ENCODE peak calls at places on chromosomes 5 and 9, in eight cellular contexts. Y is endodermal cell, H is fibroblast of the aortic adventitia, E is stomach, A is GM23248, V is suprapubic skin, I is heart left ventricle, T is right lobe of liver. M is an unnamed sample.

GRCh38 chr5:5616247-5616895 is 193.9 kb downstream of the ICE1 start:
- DNase-seq in A (no peak), I (no peak), H (no peak), E (no peak), V (no peak), T (no peak), Y (no peak), M (no peak)

GRCh38 chr9:7374966-7375650 is 424.5 kb downstream of the DMAC1 start:
- DNase-seq in H (no peak), V (no peak), A (no peak), E (no peak), I (no peak), Y (no peak), T (no peak), M (no peak)

GRCh38 chr9:70586506-70586905 is 172.0 kb upstream of the KLF9 start:
- DNase-seq in T (no peak), A (peak), Y (no peak), E (no peak), I (no peak), H (no peak), V (no peak), M (no peak)

GRCh38 chr5:113190347-113190746 is 213.7 kb downstream of the DCP2 start:
- DNase-seq in H (peak), T (no peak), E (no peak), A (peak), I (no peak), V (no peak), Y (no peak), M (no peak)

GRCh38 chr9:125407974-125408900 is 146.6 kb downstream of the GAPVD1 start:
- DNase-seq in T (peak), E (peak), I (peak), H (peak), Y (peak), A (peak), V (peak), M (peak)

GRCh38 chr5:100900796-100901731 is 2.0 kb downstream of the ST8SIA4 start:
- DNase-seq in Y (peak), V (peak), T (peak), H (peak), A (peak), E (peak), I (peak), M (peak)

GRCh38 chr5:77638204-77638762 is at the start of gene OTP:
- DNase-seq in V (no peak), H (no peak), T (no peak), I (no peak), Y (no peak), E (no peak), A (no peak), M (no peak)

GRCh38 chr5:159504857-159505304 is 174.6 kb upstream of the IL12B start:
- DNase-seq in E (no peak), V (no peak), T (no peak), I (no peak), A (peak), Y (no peak), H (peak), M (no peak)

GRCh38 chr5:66238435-66238834 is 94.3 kb downstream of the SREK1 start:
- DNase-seq in V (no peak), I (no peak), H (no peak), Y (no peak), T (no peak), E (no peak), A (no peak), M (no peak)

GRCh38 chr9:21317956-21318923 is 13.1 kb upstream of the IFNA5 start:
- DNase-seq in A (peak), I (no peak), H (peak), V (no peak), Y (peak), T (no peak), E (peak), M (no peak)

GRCh38 chr5:149224282-149224681 is 47.4 kb upstream of the AFAP1L1 start:
- DNase-seq in Y (no peak), E (no peak), V (no peak), A (no peak), I (peak), T (no peak), H (no peak), M (no peak)

GRCh38 chr5:1052641-1053390 is 44.2 kb downstream of the NKD2 start:
- DNase-seq in E (no peak), Y (no peak), V (no peak), A (no peak), I (peak), T (peak), H (no peak), M (peak)

GRCh38 chr5:17096975-17097695 is 120.3 kb upstream of the BASP1 start:
- DNase-seq in Y (peak), H (no peak), I (no peak), T (no peak), A (no peak), V (no peak), E (no peak), M (no peak)

GRCh38 chr5:143889986-143890385 is 78.0 kb downstream of the HMHB1 start:
- DNase-seq in H (peak), I (no peak), E (no peak), V (no peak), A (peak), T (no peak), Y (no peak), M (no peak)

GRCh38 chr5:58258984-58259684 is 200.8 kb downstream of the PLK2 start:
- DNase-seq in V (no peak), H (no peak), I (no peak), E (no peak), T (no peak), Y (no peak), A (no peak), M (no peak)

GRCh38 chr5:123705741-123706140 is 193.8 kb downstream of the CSNK1G3 start:
- DNase-seq in H (peak), I (no peak), V (no peak), Y (no peak), A (peak), E (no peak), T (no peak), M (no peak)

GRCh38 chr5:68436686-68437520 is 221.3 kb downstream of the PIK3R1 start:
- DNase-seq in T (no peak), I (no peak), V (no peak), Y (no peak), E (no peak), H (no peak), A (no peak), M (no peak)

GRCh38 chr5:6328173-6328572 is 50.2 kb downstream of the MED10 start:
- DNase-seq in V (no peak), H (peak), A (peak), E (no peak), I (no peak), Y (peak), T (no peak), M (no peak)

GRCh38 chr5:78569441-78569840 is 79.1 kb downstream of the LHFPL2 start:
- DNase-seq in T (no peak), H (peak), V (no peak), Y (no peak), E (peak), A (peak), I (no peak), M (no peak)

GRCh38 chr9:70924905-70925547 is 196.4 kb downstream of the TRPM3 start:
- DNase-seq in H (peak), Y (peak), A (peak), I (no peak), V (no peak), E (peak), T (no peak), M (no peak)

GRCh38 chr9:113369583-113370140 is 7.1 kb downstream of the HDHD3 start:
- DNase-seq in V (no peak), I (no peak), T (peak), H (no peak), Y (no peak), E (peak), A (no peak), M (no peak)

GRCh38 chr9:136614967-136615623 is 47.6 kb upstream of the EGFL7 start:
- DNase-seq in E (no peak), H (no peak), V (no peak), T (no peak), A (no peak), Y (peak), I (no peak), M (no peak)

GRCh38 chr5:102294996-102295395 is 1.1 kb downstream of the SLCO4C1 start:
- DNase-seq in T (no peak), Y (no peak), H (no peak), E (no peak), A (no peak), V (no peak), I (no peak), M (no peak)

DNA sequence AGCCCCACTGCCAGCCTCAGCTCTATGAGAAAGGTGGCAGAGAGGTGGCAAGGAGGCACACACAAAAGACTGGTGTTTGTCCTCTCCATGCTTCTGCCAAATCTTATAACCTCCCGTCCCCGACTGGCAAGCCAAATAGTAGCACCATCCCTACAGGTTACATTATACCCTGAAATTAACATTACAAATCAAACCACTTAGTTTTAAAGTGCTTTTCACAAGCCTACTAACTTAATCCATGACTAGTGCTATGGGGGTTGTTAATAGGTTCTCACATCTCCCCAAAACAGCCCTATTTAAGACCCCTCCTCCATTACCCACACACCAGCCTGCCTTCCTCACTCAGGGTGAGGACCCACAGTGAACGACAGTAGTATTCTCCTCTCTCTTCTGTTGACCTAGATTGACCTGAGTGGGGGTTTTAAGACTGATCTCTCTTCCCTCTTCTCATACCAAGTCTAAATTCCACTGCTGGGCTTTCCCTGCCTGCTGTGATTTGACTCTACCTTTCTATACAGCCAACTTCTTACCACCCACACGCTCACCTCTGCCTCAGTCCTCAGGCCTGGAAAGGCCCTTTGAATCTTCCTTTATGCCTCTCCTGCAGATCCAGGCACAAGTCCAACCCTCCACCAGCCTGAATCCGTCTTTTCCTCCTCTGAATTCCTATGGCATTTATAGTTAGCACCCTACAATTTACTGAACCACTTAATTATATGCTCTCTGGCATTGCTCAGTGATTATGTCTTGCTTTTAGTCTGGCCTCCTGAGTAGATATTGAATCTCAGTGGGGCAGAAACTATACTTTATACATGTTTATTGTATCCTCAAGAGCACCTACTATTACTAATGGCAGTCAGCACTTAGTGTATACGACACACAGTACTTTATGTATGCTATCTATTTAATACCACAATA is 116.1 kb downstream of the TMEM174 start:
- DNase-seq in I (no peak), A (no peak), H (no peak), E (no peak), T (no peak), Y (peak), V (no peak), M (no peak)
- H3K4me3 ChIP-seq in I (no peak), A (no peak), H (no peak), E (no peak), T (no peak), Y (no peak), V (no peak), M (no peak)

GRCh38 chr9:120735415-120736126 is 21.3 kb upstream of the MEGF9 start:
- DNase-seq in Y (no peak), I (peak), E (peak), T (peak), H (peak), V (no peak), A (peak), M (no peak)
- H3K4me3 ChIP-seq in Y (no peak), I (no peak), E (no peak), T (no peak), H (no peak), V (no peak), A (no peak), M (no peak)

DNA sequence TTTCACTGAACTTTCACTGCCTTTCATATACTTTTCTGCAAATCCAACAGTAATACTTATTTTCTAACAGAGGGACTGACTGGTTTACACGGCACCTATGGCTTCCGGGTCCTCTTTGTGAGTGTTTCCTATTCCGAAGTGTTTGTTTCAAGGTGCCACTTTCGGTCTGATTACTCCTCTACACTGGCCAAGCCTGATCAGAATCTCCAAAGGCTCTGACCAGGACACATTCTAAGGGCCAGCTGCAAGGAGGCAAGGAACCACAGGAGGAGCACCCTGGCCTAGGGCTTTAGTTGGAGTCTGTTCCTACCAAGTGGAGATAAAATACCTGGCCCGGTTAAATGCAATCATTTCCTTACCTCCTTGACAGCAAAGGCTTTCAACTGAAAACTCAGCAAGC is 132.1 kb downstream of the GLIS3 start:
- DNase-seq in I (no peak), V (no peak), Y (no peak), H (no peak), A (no peak), E (no peak), T (no peak), M (no peak)
- H3K4me3 ChIP-seq in I (no peak), V (no peak), Y (no peak), H (no peak), A (no peak), E (no peak), T (no peak), M (no peak)

DNA sequence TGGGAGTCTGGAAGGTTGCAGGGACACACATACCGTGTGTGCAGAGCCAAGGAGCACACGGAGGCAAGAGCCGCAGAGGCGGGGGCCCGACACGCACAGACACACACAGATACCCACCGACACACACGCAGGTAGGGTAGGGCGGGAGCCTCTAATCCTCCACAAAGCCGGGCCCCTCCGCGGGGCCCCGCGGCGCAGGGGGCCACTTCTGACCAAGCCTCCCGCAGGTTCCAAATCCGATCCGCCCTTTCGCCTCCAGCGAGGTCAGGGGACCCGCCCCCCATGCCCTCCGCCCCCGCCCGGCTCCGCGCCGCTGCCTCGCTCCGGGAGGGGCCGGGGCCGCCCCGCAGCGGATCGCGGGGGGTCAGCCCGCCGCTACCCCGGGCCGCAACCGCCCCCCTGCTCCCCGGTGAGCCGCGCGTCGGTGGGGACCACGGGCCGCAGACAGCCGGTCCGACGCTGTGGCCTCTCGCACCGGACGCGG is 1.4 kb upstream of the LMX1B start:
- DNase-seq in E (no peak), V (peak), H (no peak), A (no peak), Y (peak), I (no peak), T (peak), M (peak)
- H3K4me3 ChIP-seq in E (peak), V (peak), H (no peak), A (no peak), Y (peak), I (peak), T (no peak), M (no peak)

DNA sequence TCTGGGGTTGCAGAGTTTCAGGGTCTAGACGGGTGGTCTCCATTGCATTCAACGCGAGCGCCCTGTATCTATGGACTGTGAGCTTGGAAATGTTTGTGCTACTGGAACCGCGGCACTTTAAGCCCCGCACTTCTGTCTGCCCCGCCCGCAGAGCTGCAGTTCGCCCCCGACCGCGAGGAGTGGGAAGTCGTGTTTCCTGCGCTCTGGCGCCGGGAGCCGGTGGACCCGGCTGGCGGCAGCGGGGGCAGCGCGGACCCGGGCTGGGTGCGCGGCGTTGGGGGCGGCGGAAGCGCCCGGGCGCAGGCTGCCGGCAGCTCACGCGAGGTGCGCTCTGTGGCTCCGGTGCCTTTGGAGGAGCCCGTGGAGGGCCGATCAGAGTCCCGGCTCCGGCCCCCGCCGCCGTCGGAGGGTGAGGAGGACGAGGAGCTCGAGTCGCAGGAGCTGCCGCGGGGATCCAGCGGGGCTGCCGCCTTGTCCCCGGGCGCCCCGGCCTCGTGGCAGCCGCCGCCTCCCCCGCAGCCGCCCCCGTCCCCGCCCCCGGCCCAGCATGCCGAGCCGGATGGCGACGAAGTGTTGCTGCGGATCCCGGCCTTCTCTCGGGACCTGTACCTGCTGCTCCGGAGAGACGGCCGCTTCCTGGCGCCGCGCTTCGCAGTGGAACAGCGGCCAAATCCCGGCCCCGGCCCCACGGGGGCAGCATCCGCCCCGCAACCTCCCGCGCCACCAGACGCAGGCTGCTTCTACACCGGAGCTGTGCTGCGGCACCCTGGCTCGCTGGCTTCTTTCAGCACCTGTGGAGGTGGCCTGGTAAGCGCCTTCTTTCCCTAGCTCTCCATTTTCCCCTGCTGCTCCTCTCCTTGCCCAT is 1.1 kb downstream of the ADAMTS19 start:
- DNase-seq in Y (peak), I (peak), A (peak), V (no peak), H (peak), E (peak), T (peak), M (peak)
- H3K4me3 ChIP-seq in Y (peak), I (peak), A (no peak), V (peak), H (peak), E (peak), T (peak), M (peak)

GRCh38 chr5:132825824-132826391 is 4.5 kb downstream of the SHROOM1 start:
- DNase-seq in V (no peak), I (no peak), H (no peak), Y (peak), A (no peak), E (no peak), T (no peak), M (no peak)
- H3K4me3 ChIP-seq in V (peak), I (no peak), H (no peak), Y (no peak), A (no peak), E (peak), T (no peak), M (no peak)

M was measured in aorta.